ENCODE peak calls at places on chromosomes 6 and 20, in eight cellular contexts. One of them, this sample, is unnamed.

GRCh38 chr20:8225658-8226057 is 93.6 kb downstream of the PLCB1 start:
- DNase-seq in cardiac fibroblast: no peak
- DNase-seq in left lung: no peak
- DNase-seq in kidney epithelial cell: no peak
- DNase-seq in fibroblast of pulmonary artery: no peak
- DNase-seq in NB4: no peak
- DNase-seq in psoas muscle: no peak
- DNase-seq in fibroblast of lung: no peak
- DNase-seq in this sample: no peak

GRCh38 chr20:37615507-37616425 is 78.1 kb upstream of the CTNNBL1 start:
- DNase-seq in fibroblast of lung: peak; percentile 25
- DNase-seq in NB4: peak; percentile 54
- DNase-seq in fibroblast of pulmonary artery: peak; percentile 39
- DNase-seq in cardiac fibroblast: peak; percentile 26
- DNase-seq in left lung: no peak
- DNase-seq in kidney epithelial cell: no peak
- DNase-seq in psoas muscle: no peak
- DNase-seq in this sample: peak; percentile 49

GRCh38 chr6:16760536-16761468 is at the start of gene ATXN1:
- DNase-seq in left lung: no peak
- DNase-seq in fibroblast of pulmonary artery: peak; percentile 80
- DNase-seq in psoas muscle: peak; percentile 78
- DNase-seq in fibroblast of lung: no peak
- DNase-seq in kidney epithelial cell: no peak
- DNase-seq in NB4: peak; percentile 59
- DNase-seq in cardiac fibroblast: peak; percentile 78
- DNase-seq in this sample: no peak

GRCh38 chr6:137903933-137904821 is 37.1 kb downstream of the TNFAIP3 start:
- DNase-seq in cardiac fibroblast: no peak
- DNase-seq in NB4: peak; percentile 87
- DNase-seq in left lung: no peak
- DNase-seq in psoas muscle: no peak
- DNase-seq in kidney epithelial cell: peak; percentile 66
- DNase-seq in fibroblast of pulmonary artery: peak; percentile 47
- DNase-seq in fibroblast of lung: no peak
- DNase-seq in this sample: no peak

GRCh38 chr6:111727798-111728197 is 122.1 kb upstream of the TRAF3IP2 start:
- DNase-seq in fibroblast of lung: peak; percentile 68
- DNase-seq in psoas muscle: no peak
- DNase-seq in cardiac fibroblast: peak; percentile 67
- DNase-seq in NB4: no peak
- DNase-seq in kidney epithelial cell: no peak
- DNase-seq in fibroblast of pulmonary artery: peak; percentile 46
- DNase-seq in left lung: no peak
- DNase-seq in this sample: peak; percentile 81

GRCh38 chr20:50294164-50295088 is 103.8 kb downstream of the CEBPB start:
- DNase-seq in kidney epithelial cell: no peak
- DNase-seq in NB4: peak; percentile 5
- DNase-seq in fibroblast of lung: no peak
- DNase-seq in psoas muscle: peak; percentile 59
- DNase-seq in left lung: peak; percentile 65
- DNase-seq in fibroblast of pulmonary artery: no peak
- DNase-seq in cardiac fibroblast: peak; percentile 20
- DNase-seq in this sample: no peak

GRCh38 chr6:1904494-1904854 is 294.8 kb downstream of the FOXC1 start:
- DNase-seq in fibroblast of pulmonary artery: no peak
- DNase-seq in psoas muscle: no peak
- DNase-seq in left lung: no peak
- DNase-seq in cardiac fibroblast: no peak
- DNase-seq in kidney epithelial cell: no peak
- DNase-seq in NB4: no peak
- DNase-seq in fibroblast of lung: no peak
- DNase-seq in this sample: no peak

GRCh38 chr6:13554929-13555333 is 19.5 kb upstream of the SIRT5 start:
- DNase-seq in fibroblast of pulmonary artery: peak; percentile 33
- DNase-seq in NB4: no peak
- DNase-seq in kidney epithelial cell: no peak
- DNase-seq in fibroblast of lung: peak; percentile 21
- DNase-seq in cardiac fibroblast: peak; percentile 35
- DNase-seq in psoas muscle: peak; percentile 51
- DNase-seq in left lung: no peak
- DNase-seq in this sample: peak; percentile 24

GRCh38 chr20:49276201-49276894 is 1.5 kb downstream of the ZNFX1 start:
- DNase-seq in fibroblast of lung: peak; percentile 66
- DNase-seq in kidney epithelial cell: peak; percentile 51
- DNase-seq in fibroblast of pulmonary artery: peak; percentile 61
- DNase-seq in NB4: peak; percentile 84
- DNase-seq in psoas muscle: no peak
- DNase-seq in left lung: no peak
- DNase-seq in cardiac fibroblast: peak; percentile 66
- DNase-seq in this sample: peak; percentile 70

GRCh38 chr6:42095776-42096541 is 45.6 kb downstream of the TAF8 start:
- DNase-seq in left lung: peak; percentile 15
- DNase-seq in fibroblast of lung: no peak
- DNase-seq in cardiac fibroblast: no peak
- DNase-seq in NB4: no peak
- DNase-seq in kidney epithelial cell: no peak
- DNase-seq in psoas muscle: peak; percentile 21
- DNase-seq in fibroblast of pulmonary artery: no peak
- DNase-seq in this sample: no peak

GRCh38 chr20:62875419-62876355 is 14.1 kb upstream of the TCFL5 start:
- DNase-seq in kidney epithelial cell: no peak
- DNase-seq in fibroblast of pulmonary artery: peak; percentile 79
- DNase-seq in cardiac fibroblast: peak; percentile 92
- DNase-seq in NB4: no peak
- DNase-seq in fibroblast of lung: peak; percentile 84
- DNase-seq in left lung: no peak
- DNase-seq in psoas muscle: peak; percentile 90
- DNase-seq in this sample: peak; percentile 56

GRCh38 chr20:63738687-63739128 is 868 bp upstream of the SLC2A4RG start:
- DNase-seq in kidney epithelial cell: no peak
- DNase-seq in left lung: peak; percentile 91
- DNase-seq in psoas muscle: peak; percentile 86
- DNase-seq in fibroblast of lung: peak; percentile 28
- DNase-seq in cardiac fibroblast: peak; percentile 20
- DNase-seq in fibroblast of pulmonary artery: no peak
- DNase-seq in NB4: no peak
- DNase-seq in this sample: peak; percentile 28

GRCh38 chr6:149480502-149481280 is 4.1 kb downstream of the ZC3H12D start:
- DNase-seq in cardiac fibroblast: no peak
- DNase-seq in fibroblast of lung: no peak
- DNase-seq in NB4: no peak
- DNase-seq in fibroblast of pulmonary artery: no peak
- DNase-seq in left lung: no peak
- DNase-seq in psoas muscle: no peak
- DNase-seq in kidney epithelial cell: no peak
- DNase-seq in this sample: no peak

GRCh38 chr20:11229772-11230171 is 556.0 kb upstream of the JAG1 start:
- DNase-seq in left lung: no peak
- DNase-seq in fibroblast of lung: peak; percentile 93
- DNase-seq in kidney epithelial cell: peak; percentile 86
- DNase-seq in cardiac fibroblast: peak; percentile 98
- DNase-seq in fibroblast of pulmonary artery: peak; percentile 99
- DNase-seq in NB4: peak; percentile 10
- DNase-seq in psoas muscle: peak; percentile 48
- DNase-seq in this sample: peak; percentile 93

GRCh38 chr20:52312131-52312729 is 120.7 kb upstream of the ZFP64 start:
- DNase-seq in psoas muscle: no peak
- DNase-seq in NB4: peak; percentile 67
- DNase-seq in fibroblast of pulmonary artery: peak; percentile 78
- DNase-seq in fibroblast of lung: peak; percentile 78
- DNase-seq in left lung: no peak
- DNase-seq in cardiac fibroblast: peak; percentile 78
- DNase-seq in kidney epithelial cell: peak; percentile 4
- DNase-seq in this sample: peak; percentile 61

GRCh38 chr20:64246616-64247311 is 8.8 kb upstream of the PCMTD2 start:
- DNase-seq in NB4: no peak
- DNase-seq in kidney epithelial cell: no peak
- DNase-seq in cardiac fibroblast: no peak
- DNase-seq in fibroblast of pulmonary artery: no peak
- DNase-seq in left lung: no peak
- DNase-seq in fibroblast of lung: no peak
- DNase-seq in psoas muscle: peak; percentile 32
- DNase-seq in this sample: no peak

DNA sequence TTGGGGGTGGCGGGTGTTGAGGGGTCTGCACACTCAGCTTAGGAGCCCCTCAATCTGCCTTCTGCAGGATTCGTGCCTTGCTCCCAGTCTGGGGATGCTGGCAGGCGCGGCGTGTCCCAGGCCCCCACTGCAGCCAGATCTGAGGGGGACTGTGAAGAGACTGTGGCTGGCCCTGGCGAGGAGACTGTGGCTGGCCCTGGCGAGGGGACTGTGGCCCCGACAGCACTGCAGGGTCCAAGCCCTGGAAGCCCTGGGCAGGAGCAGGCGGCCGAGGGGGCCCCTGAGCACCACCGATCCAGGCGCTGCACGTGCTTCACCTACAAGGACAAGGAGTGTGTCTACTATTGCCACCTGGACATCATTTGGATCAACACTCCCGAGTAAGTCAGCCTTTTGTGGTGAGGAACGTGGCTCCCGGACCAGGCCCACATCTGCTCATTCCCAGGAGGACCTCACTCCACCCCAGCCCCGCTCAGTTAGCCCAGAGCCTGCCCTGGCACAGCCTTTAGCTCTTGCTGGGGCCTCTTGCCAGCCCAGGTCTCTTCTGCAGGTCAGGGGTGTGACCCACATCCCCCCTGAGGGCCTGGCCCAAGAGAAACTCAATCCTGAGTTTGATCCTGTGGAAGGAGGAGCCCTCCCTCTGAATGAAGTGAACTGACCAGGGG is 1.1 kb downstream of the EDN3 start:
- DNase-seq in left lung: no peak
- DNase-seq in fibroblast of pulmonary artery: no peak
- DNase-seq in NB4: no peak
- DNase-seq in cardiac fibroblast: no peak
- DNase-seq in kidney epithelial cell: no peak
- DNase-seq in psoas muscle: no peak
- DNase-seq in fibroblast of lung: no peak
- DNase-seq in this sample: no peak
- H3K4me3 ChIP-seq in left lung: no peak overlapping the region
- H3K4me3 ChIP-seq in fibroblast of pulmonary artery: no peak overlapping the region
- H3K4me3 ChIP-seq in NB4: no peak overlapping the region
- H3K4me3 ChIP-seq in cardiac fibroblast: no peak overlapping the region
- H3K4me3 ChIP-seq in kidney epithelial cell: no peak overlapping the region
- H3K4me3 ChIP-seq in psoas muscle: no peak overlapping the region
- H3K4me3 ChIP-seq in fibroblast of lung: no peak overlapping the region
- H3K4me3 ChIP-seq in this sample: no peak overlapping the region

DNA sequence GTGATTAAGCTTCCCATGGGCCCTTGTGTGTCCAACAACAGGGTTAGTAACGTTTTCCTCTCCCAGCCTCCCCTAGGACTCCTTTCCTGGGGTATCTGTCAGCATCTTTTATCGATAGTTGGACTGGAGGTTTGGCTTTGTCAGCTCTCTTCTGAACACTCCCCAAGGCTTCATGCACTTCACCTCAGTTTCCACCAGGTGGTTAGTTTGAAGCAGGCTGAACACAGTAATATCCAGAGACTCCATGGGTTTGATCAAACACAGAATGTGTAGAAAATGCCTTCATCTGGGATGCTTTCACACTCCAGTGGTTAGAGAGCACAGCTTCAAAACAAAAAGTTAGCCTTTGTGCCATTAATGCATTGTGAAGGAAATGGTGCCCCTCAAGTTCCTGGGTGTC is 139.1 kb downstream of the SLC24A3 start:
- DNase-seq in cardiac fibroblast: no peak
- DNase-seq in fibroblast of pulmonary artery: no peak
- DNase-seq in NB4: no peak
- DNase-seq in left lung: no peak
- DNase-seq in fibroblast of lung: no peak
- DNase-seq in psoas muscle: no peak
- DNase-seq in kidney epithelial cell: no peak
- DNase-seq in this sample: no peak
- TF ChIP-seq CTCF in cardiac fibroblast: no peak
- TF ChIP-seq CTCF in fibroblast of pulmonary artery: no peak
- TF ChIP-seq CTCF in NB4: no peak
- TF ChIP-seq CTCF in left lung: no peak
- TF ChIP-seq CTCF in fibroblast of lung: no peak
- TF ChIP-seq CTCF in psoas muscle: no peak
- TF ChIP-seq CTCF in kidney epithelial cell: no peak
- TF ChIP-seq CTCF in this sample: no peak

DNA sequence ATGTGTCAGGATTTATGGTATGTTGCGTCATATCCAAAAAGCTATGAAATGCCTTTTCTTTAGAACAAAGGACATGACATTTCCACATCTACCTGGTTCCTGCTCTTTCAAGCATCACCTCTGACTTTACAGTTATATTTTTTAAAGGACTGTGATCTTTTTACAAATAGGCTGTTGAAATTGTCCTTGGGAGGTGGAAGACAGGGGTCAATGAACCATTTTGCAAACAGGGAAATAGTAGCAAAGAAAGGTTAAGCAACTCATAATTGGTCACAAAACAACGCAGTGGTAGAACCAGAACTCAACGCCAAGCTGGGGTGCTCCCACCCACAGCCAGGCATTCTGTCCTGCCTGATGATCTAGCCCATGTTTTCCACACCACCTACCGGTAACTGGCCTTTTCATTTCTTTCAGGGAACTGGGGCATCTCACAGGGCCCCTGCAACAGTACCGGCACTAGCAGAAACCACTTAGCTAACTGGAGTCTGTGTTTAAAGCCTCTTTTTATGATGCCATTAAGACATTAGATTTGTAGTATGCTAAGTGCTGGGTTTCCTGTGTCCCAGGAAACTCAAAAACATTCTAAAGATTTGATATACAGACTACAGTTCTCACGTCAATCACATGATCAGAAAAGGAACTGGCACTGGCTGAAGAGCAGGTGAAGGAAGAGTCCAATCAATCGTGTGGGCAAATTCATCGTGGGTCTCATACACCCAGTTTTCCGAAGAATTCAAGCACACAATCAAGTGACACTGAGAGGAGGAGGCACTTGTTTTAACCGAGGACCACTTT is 13.9 kb downstream of the ZNF217 start:
- DNase-seq in left lung: no peak
- DNase-seq in fibroblast of lung: peak; percentile 90
- DNase-seq in kidney epithelial cell: no peak
- DNase-seq in fibroblast of pulmonary artery: peak; percentile 91
- DNase-seq in cardiac fibroblast: peak; percentile 86
- DNase-seq in psoas muscle: no peak
- DNase-seq in NB4: peak; percentile 91
- DNase-seq in this sample: peak; percentile 58
- H3K4me3 ChIP-seq in left lung: no peak overlapping the region
- H3K4me3 ChIP-seq in fibroblast of lung: no peak overlapping the region
- H3K4me3 ChIP-seq in kidney epithelial cell: no peak overlapping the region
- H3K4me3 ChIP-seq in fibroblast of pulmonary artery: peak overlapping the region; percentile 4
- H3K4me3 ChIP-seq in cardiac fibroblast: no peak overlapping the region
- H3K4me3 ChIP-seq in psoas muscle: no peak overlapping the region
- H3K4me3 ChIP-seq in NB4: peak overlapping the region; percentile 45
- H3K4me3 ChIP-seq in this sample: no peak overlapping the region

DNA sequence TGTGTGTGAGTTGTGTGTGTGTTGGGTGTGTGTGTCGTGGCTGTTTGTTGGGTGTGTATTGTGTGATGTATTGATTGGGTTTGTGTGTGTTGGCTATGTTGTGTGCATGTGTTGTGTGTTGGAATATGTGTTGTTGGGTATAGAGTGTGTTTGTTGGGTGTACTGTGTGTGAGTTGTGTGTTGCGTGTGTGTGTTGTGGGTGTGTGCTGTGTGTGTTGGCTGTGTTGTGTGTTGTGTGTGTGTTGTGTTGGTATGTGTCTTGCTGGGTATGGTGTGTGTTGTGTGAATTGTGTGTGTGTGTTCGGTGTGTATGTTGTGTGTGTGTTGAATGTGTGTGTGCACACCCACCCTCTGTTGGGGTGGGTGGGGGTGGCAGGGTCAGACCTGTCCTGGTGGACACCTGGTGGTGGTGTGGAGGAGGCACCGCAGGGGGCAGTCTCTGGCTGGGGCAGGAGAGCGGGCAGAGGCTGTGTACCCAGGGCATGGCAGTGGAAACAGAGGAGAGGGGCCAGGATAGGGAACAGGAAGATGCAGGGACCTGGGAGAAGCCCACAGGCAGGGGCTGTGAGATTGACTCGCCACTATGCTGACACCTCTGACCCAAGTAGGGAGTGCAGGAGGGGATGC is 25.5 kb upstream of the PXDC1 start:
- DNase-seq in fibroblast of lung: no peak
- DNase-seq in left lung: no peak
- DNase-seq in NB4: peak; percentile 12
- DNase-seq in cardiac fibroblast: no peak
- DNase-seq in psoas muscle: no peak
- DNase-seq in kidney epithelial cell: no peak
- DNase-seq in fibroblast of pulmonary artery: no peak
- DNase-seq in this sample: no peak
- TF ChIP-seq CTCF in fibroblast of lung: no peak
- TF ChIP-seq CTCF in left lung: no peak
- TF ChIP-seq CTCF in NB4: peak; percentile 2
- TF ChIP-seq CTCF in cardiac fibroblast: no peak
- TF ChIP-seq CTCF in psoas muscle: no peak
- TF ChIP-seq CTCF in kidney epithelial cell: peak; percentile 24
- TF ChIP-seq CTCF in fibroblast of pulmonary artery: no peak
- TF ChIP-seq CTCF in this sample: no peak